ENCODE peak calls at places on chromosomes 1 and 21, in eight cellular contexts. I is endodermal cell; O is KBM-7; Q is amniotic stem cell; P is stromal cell of bone marrow; H is activated CD4-positive, alpha-beta T cell treated with anti-CD3 and anti-CD28 coated beads for 24 hours; K is mucosa of gallbladder; C is stimulated activated CD8-positive, alpha-beta memory T cell treated with anti-CD3 and anti-CD28 coated beads, Interleukin-7, amount 100 ng/mL, for 1 hour. T is an unnamed sample.

GRCh38 chr1:63327417-63328139 is 5.2 kb downstream of the FOXD3 start:
- DNase-seq in Q (peak; percentile 3), C (no peak), H (peak; percentile 48), P (peak; percentile 18), O (peak; percentile 86), I (peak; percentile 97), K (peak; percentile 54), T (no peak)

GRCh38 chr1:86263101-86263500 is 106.5 kb upstream of the COL24A1 start:
- DNase-seq in O (no peak), I (no peak), K (no peak), P (no peak), Q (no peak), H (no peak), C (no peak), T (no peak)

GRCh38 chr21:42157606-42158310 is 61.2 kb upstream of the ABCG1 start:
- DNase-seq in P (no peak), H (no peak), C (no peak), K (no peak), O (no peak), I (no peak), Q (no peak), T (no peak)

GRCh38 chr1:87794788-87795614 is 466.3 kb downstream of the LMO4 start:
- DNase-seq in I (no peak), C (no peak), H (no peak), K (peak; percentile 58), P (no peak), Q (no peak), O (no peak), T (no peak)

GRCh38 chr1:201348211-201348566 is 29.3 kb downstream of the TNNT2 start:
- DNase-seq in C (no peak), O (peak; percentile 25), P (peak; percentile 22), Q (no peak), I (peak; percentile 92), K (peak; percentile 32), H (no peak), T (peak; percentile 3)

GRCh38 chr1:208211901-208212843 is 32.0 kb downstream of the PLXNA2 start:
- DNase-seq in P (no peak), Q (no peak), K (no peak), I (no peak), H (no peak), C (no peak), O (peak; percentile 68), T (no peak)

GRCh38 chr1:2483026-2483425 is 6.9 kb downstream of the PLCH2 start:
- DNase-seq in O (no peak), I (no peak), K (no peak), H (no peak), C (no peak), P (no peak), Q (no peak), T (no peak)

GRCh38 chr1:36446261-36446660 is 4.0 kb downstream of the OSCP1 start:
- DNase-seq in C (no peak), K (no peak), P (no peak), I (peak; percentile 89), Q (no peak), O (peak; percentile 74), H (no peak), T (no peak)

GRCh38 chr1:59105548-59106507 is 191.1 kb upstream of the FGGY start:
- DNase-seq in H (no peak), P (no peak), O (no peak), C (no peak), I (no peak), K (no peak), Q (no peak), T (no peak)

GRCh38 chr1:94329986-94330385 is 88.2 kb upstream of the ABCD3 start:
- DNase-seq in Q (no peak), I (peak; percentile 70), C (no peak), P (peak; percentile 37), K (no peak), O (peak; percentile 16), H (no peak), T (no peak)

GRCh38 chr1:5501206-5501980 is 490.8 kb downstream of the NPHP4 start:
- DNase-seq in P (no peak), O (no peak), K (no peak), I (no peak), H (no peak), C (no peak), Q (no peak), T (no peak)

GRCh38 chr21:31665397-31665796 is 5.9 kb downstream of the SOD1 start:
- DNase-seq in I (no peak), H (no peak), K (no peak), Q (no peak), O (peak; percentile 53), C (no peak), P (no peak), T (no peak)

GRCh38 chr1:233490488-233490887 is 123.4 kb upstream of the KCNK1 start:
- DNase-seq in H (no peak), Q (no peak), P (no peak), I (no peak), C (no peak), K (no peak), O (no peak), T (no peak)